ENCODE peak calls at places on chromosomes 12 and 14, in five cellular contexts. B is testis, N is heart right ventricle, Z is GM23338, G is A549. K is an unnamed sample.

GRCh38 chr12:6745751-6746525 is 7.0 kb downstream of the MLF2 start:
- DNase-seq in Z (no peak), G (no peak), B (no peak), N (no peak), K (no peak)

GRCh38 chr12:110874781-110875180 is 28.0 kb downstream of the CCDC63 start:
- DNase-seq in N (no peak), Z (no peak), G (no peak), B (no peak), K (no peak)

GRCh38 chr14:69500096-69500495 is 15.6 kb downstream of the PLEKHD1 start:
- DNase-seq in B (no peak), N (no peak), Z (no peak), G (no peak), K (no peak)

GRCh38 chr12:45831590-45831989 is 102.1 kb downstream of the ARID2 start:
- DNase-seq in G (no peak), B (no peak), N (no peak), Z (no peak), K (no peak)

GRCh38 chr12:88247241-88247643 is 105.1 kb downstream of the TMTC3 start:
- DNase-seq in G (peak), B (no peak), N (no peak), Z (no peak), K (no peak)

GRCh38 chr12:112714166-112714565 is 77.4 kb upstream of the RPH3A start:
- DNase-seq in N (no peak), Z (no peak), B (no peak), G (no peak), K (no peak)

GRCh38 chr12:45324391-45324790 is 108.5 kb downstream of the ANO6 start:
- DNase-seq in Z (no peak), N (no peak), B (no peak), G (no peak), K (no peak)

GRCh38 chr12:58967551-58967950 is 47.2 kb upstream of the LRIG3 start:
- DNase-seq in G (no peak), N (no peak), Z (no peak), B (no peak), K (no peak)

GRCh38 chr12:56987551-56988053 is 18.7 kb downstream of the ZBTB39 start:
- DNase-seq in G (peak), B (peak), Z (peak), N (peak), K (peak)

GRCh38 chr14:94180655-94181271 is 6.6 kb downstream of the PPP4R4 start:
- DNase-seq in Z (peak), G (peak), B (no peak), N (no peak), K (no peak)

GRCh38 chr12:48199784-48200198 is 3.3 kb downstream of the OR10AD1 start:
- DNase-seq in Z (peak), N (no peak), G (peak), B (peak), K (no peak)

GRCh38 chr12:10716704-10717315 is 6.3 kb downstream of the YBX3 start:
- DNase-seq in N (peak), B (peak), G (peak), Z (peak), K (no peak)

GRCh38 chr14:58887931-58888330 is 250.2 kb downstream of the DACT1 start:
- DNase-seq in N (no peak), B (no peak), Z (no peak), G (no peak), K (no peak)

GRCh38 chr14:63478437-63478852 is 64.7 kb downstream of the PPP2R5E start:
- DNase-seq in N (no peak), B (no peak), G (no peak), Z (no peak), K (no peak)

GRCh38 chr12:51392556-51393237 is 1.5 kb upstream of the GALNT6 start:
- DNase-seq in Z (peak), N (no peak), B (peak), G (no peak), K (no peak)

GRCh38 chr14:57169901-57170300 is 98.8 kb downstream of the EXOC5 start:
- DNase-seq in Z (peak), N (no peak), B (no peak), G (no peak), K (no peak)

GRCh38 chr12:90729741-90730140 is 225.2 kb downstream of the CCER1 start:
- DNase-seq in B (no peak), N (no peak), G (peak), Z (no peak), K (no peak)

GRCh38 chr14:65290830-65291229 is 121.7 kb upstream of the FUT8 start:
- DNase-seq in N (no peak), B (no peak), Z (no peak), G (peak), K (no peak)

GRCh38 chr14:24072881-24073877 is 1.8 kb downstream of the CPNE6 start:
- DNase-seq in Z (no peak), G (no peak), N (no peak), B (no peak), K (peak)

GRCh38 chr12:115998119-115998633 is 279.3 kb downstream of the MED13L start:
- DNase-seq in G (peak), B (no peak), N (no peak), Z (peak), K (no peak)

GRCh38 chr12:80531646-80532045 is 87.6 kb downstream of the PTPRQ start:
- DNase-seq in B (no peak), Z (no peak), G (no peak), N (no peak), K (no peak)

GRCh38 chr14:85599939-85600338 is 70.0 kb downstream of the FLRT2 start:
- DNase-seq in N (no peak), G (no peak), Z (no peak), B (no peak), K (no peak)

GRCh38 chr14:30227871-30228270 is 300.2 kb upstream of the PRKD1 start:
- DNase-seq in G (no peak), N (no peak), B (no peak), Z (no peak), K (no peak)

GRCh38 chr12:47799357-47799955 is 20.2 kb downstream of the HDAC7 start:
- DNase-seq in N (peak), B (no peak), Z (no peak), G (no peak), K (peak)

GRCh38 chr12:62912644-62913043 is 22.3 kb downstream of the PPM1H start:
- DNase-seq in Z (no peak), B (no peak), N (no peak), G (no peak), K (no peak)

GRCh38 chr14:48275301-48275700 is 599.9 kb upstream of the MDGA2 start:
- DNase-seq in Z (no peak), G (no peak), B (no peak), N (no peak), K (no peak)

GRCh38 chr12:114777052-114777451 is 93.1 kb upstream of the TBX3 start:
- DNase-seq in N (no peak), Z (no peak), B (no peak), G (no peak), K (no peak)

GRCh38 chr14:94598816-94599655 is 13.2 kb upstream of the SERPINA3 start:
- DNase-seq in B (peak), G (peak), N (peak), Z (peak), K (peak)

GRCh38 chr14:103698380-103699260 is 16.6 kb downstream of the XRCC3 start:
- DNase-seq in N (no peak), G (no peak), B (no peak), Z (no peak), K (no peak)

GRCh38 chr14:94636744-94637412 is 24.7 kb downstream of the SERPINA3 start:
- DNase-seq in Z (peak), N (no peak), B (no peak), G (peak), K (no peak)

GRCh38 chr12:72072613-72073212 is 134.1 kb downstream of the TPH2 start:
- DNase-seq in B (no peak), Z (no peak), N (no peak), G (no peak), K (no peak)

GRCh38 chr14:63508033-63508432 is 35.1 kb downstream of the PPP2R5E start:
- DNase-seq in N (no peak), B (no peak), G (no peak), Z (peak), K (no peak)

DNA sequence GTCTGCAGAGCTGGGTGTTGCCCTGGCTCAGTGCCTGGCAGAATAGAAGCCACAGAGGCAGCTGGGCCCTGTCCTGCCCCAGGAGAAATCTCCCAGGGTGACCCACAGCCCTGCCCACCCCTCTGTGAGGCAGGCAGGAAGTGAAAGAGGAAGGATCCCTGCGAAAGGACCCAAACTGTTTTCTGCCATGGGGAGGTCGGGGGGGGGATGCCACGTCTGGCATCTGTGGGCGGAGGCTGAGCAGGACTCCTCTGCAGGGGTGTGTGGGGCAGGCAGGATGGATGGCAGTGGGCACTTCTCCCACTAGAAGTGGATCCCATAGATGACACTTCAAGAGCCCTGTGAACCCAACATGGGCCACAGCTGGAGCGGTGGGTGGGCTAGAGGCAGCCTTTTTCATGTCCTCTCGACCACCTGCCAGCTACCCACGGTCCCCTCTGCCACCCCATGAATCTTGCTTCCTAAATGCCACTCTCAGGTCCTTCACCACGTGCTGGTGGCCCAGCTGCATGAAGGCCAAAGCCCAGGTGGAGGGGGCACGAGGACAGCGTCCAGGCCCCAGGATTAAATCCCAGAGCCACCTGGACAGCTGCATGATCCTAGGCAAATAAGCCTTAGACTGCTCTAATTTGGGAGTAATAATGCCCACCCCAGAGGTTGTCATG is 3.6 kb downstream of the PAPLN start:
- DNase-seq in G (no peak), N (no peak), B (no peak), Z (no peak), K (no peak)
- H3K27ac ChIP-seq in G (no peak), N (no peak), B (no peak), Z (no peak), K (peak)

GRCh38 chr12:123242083-123242904 is 9.1 kb downstream of the MTRFR start:
- DNase-seq in G (no peak), B (no peak), N (no peak), Z (no peak), K (no peak)
- H3K27ac ChIP-seq in G (peak), B (peak), N (peak), Z (no peak), K (no peak)

GRCh38 chr14:89576132-89576923 is 159.3 kb upstream of the FOXN3 start:
- DNase-seq in B (no peak), N (no peak), G (no peak), Z (peak), K (no peak)
- H3K27ac ChIP-seq in B (no peak), N (no peak), G (no peak), Z (peak), K (no peak)

DNA sequence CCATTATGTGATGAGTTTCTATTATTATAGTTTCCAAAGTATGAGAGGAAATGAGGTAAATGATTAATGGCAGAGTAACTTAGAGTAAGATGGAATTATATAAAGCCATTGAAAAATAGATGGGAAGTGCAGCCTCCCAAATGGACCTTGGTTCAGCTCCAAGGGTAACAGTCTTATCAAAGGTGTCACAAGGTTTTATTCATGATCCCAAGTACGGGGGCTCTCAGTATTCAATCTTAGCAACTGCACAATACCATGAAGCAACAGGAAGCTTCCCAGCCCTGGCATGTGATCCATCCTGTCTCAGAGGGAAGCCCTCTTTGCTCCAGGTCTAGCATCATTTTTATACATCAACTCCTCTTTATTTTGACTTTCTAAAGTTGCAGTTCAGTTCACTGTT is 948.2 kb downstream of the GALC start:
- DNase-seq in Z (no peak), B (no peak), G (no peak), N (no peak), K (no peak)
- H3K27ac ChIP-seq in Z (no peak), B (no peak), G (no peak), N (no peak), K (no peak)

GRCh38 chr14:44989497-44990440 is 27.8 kb downstream of the TOGARAM1 start:
- DNase-seq in Z (no peak), B (no peak), N (no peak), G (no peak), K (no peak)
- H3K27ac ChIP-seq in Z (no peak), B (peak), N (peak), G (no peak), K (peak)

DNA sequence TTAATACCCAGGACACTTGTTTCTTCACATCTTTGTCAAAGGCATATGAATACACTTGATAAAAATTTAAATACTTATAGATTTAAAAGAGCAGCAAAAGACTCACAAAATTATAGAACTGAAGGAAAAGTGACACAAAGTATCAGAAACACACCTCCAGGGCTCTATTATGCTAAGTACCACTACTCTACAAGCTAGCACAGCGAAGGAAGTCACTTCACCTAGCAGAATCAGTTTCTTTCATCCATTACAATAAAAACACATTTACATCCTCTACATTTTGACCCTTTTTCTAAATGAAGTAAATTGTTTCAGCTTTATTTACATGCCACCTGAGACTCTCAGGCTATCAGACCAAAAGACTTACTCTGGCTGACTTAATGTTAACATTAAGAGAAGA is 26.6 kb upstream of the PTPRB start:
- DNase-seq in B (no peak), Z (peak), N (no peak), G (no peak), K (no peak)
- H3K27ac ChIP-seq in B (no peak), Z (peak), N (peak), G (no peak), K (no peak)

GRCh38 chr12:130220361-130220760 is 58.1 kb downstream of the FZD10 start:
- DNase-seq in N (no peak), G (no peak), B (no peak), Z (peak), K (no peak)
- H3K27ac ChIP-seq in N (no peak), G (no peak), B (no peak), Z (no peak), K (no peak)

GRCh38 chr12:120238224-120238616 is 27.3 kb downstream of the PXN start:
- DNase-seq in B (no peak), N (no peak), G (no peak), Z (no peak), K (no peak)

GRCh38 chr12:120241561-120242274 is 23.8 kb downstream of the PXN start:
- DNase-seq in G (no peak), N (no peak), B (peak), Z (no peak), K (no peak)

GRCh38 chr12:120240495-120240833 is 25.1 kb downstream of the PXN start:
- DNase-seq in G (no peak), Z (no peak), N (no peak), B (no peak), K (no peak)

GRCh38 chr12:120239776-120240494 is 25.6 kb downstream of the PXN start:
- DNase-seq in Z (no peak), G (no peak), B (no peak), N (no peak), K (no peak)

DNA sequence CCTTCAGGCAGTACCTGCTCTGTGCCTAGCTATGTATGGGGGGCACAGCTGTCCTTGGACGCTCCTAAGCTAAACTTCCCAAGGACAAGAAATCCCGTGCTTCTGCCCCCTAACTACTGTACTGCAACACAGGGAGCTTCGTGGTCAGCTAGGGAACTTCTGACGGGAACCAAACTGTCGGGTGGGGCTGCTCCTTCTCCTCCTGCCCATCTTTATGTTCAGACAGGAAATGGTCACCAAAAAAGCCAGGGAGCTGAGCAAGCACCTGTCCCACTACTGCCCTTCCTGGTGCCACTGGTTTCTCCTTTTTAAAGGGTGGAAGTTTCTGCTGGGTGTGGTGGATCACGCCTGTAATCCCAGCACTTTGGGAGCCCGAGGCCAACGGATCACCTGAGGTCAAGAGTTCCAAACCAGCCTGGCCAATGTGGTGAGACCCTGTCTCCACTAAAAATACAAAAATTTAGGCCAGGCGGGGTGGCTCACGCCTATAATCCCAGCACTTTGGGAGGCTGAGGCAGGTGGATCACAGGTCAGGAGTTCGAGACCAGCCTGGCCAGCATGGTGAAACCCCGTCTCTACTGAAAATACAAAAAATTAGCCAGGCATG is 26.6 kb downstream of the PXN start:
- DNase-seq in B (no peak), N (no peak), G (no peak), Z (no peak), K (no peak)
- H3K27ac ChIP-seq in B (peak), N (peak), G (peak), Z (no peak), K (no peak)

GRCh38 chr14:105089746-105090492 is 24.7 kb upstream of the GPR132 start:
- DNase-seq in N (no peak), B (peak), G (peak), Z (no peak), K (no peak)
- H3K27ac ChIP-seq in N (peak), B (no peak), G (peak), Z (no peak), K (no peak)

K was measured in caudate nucleus.